ENCODE peak calls at places on chromosomes 16 and 17, in seven cellular contexts. A is IMR-90, X is trophoblast cell, G is mesenchymal stem cell, K is mesendoderm, Z is neuronal stem cell, N is H1. L is an unnamed sample.
A peak's percentile ranks its signal among the peaks of the same experiment; 100 is the strongest.

GRCh38 chr16:57736419-57737281 is 1.1 kb downstream of the KATNB1 start:
- DNase-seq in K (peak; percentile 87), Z (no peak), N (no peak), G (peak; percentile 91), A (peak; percentile 87), X (peak; percentile 77), L (peak; percentile 71)

GRCh38 chr17:13509561-13509960 is 92.2 kb downstream of the HS3ST3A1 start:
- DNase-seq in Z (peak; percentile 17), N (no peak), X (no peak), K (no peak), G (no peak), A (peak; percentile 26), L (no peak)

GRCh38 chr17:51455931-51456330 is 195.6 kb downstream of the UTP18 start:
- DNase-seq in N (no peak), X (no peak), K (no peak), A (no peak), Z (no peak), G (no peak), L (no peak)

GRCh38 chr17:4463818-4464501 is 30.2 kb downstream of the SPNS3 start:
- DNase-seq in N (no peak), Z (no peak), A (no peak), G (no peak), K (no peak), X (no peak), L (no peak)

GRCh38 chr17:49729074-49729473 is 21.3 kb upstream of the SLC35B1 start:
- DNase-seq in X (no peak), K (no peak), N (no peak), Z (no peak), G (no peak), A (no peak), L (no peak)

GRCh38 chr16:57837305-57838125 is 35.2 kb upstream of the KIFC3 start:
- DNase-seq in G (no peak), N (no peak), A (no peak), K (no peak), Z (no peak), X (no peak), L (no peak)

GRCh38 chr16:17238285-17239028 is 232.3 kb downstream of the XYLT1 start:
- DNase-seq in G (no peak), X (no peak), Z (no peak), K (no peak), N (no peak), A (no peak), L (no peak)

GRCh38 chr16:84735846-84736586 is 36.2 kb downstream of the USP10 start:
- DNase-seq in X (no peak), G (no peak), Z (no peak), A (no peak), N (no peak), K (no peak), L (no peak)

GRCh38 chr16:4487955-4488481 is 11.8 kb downstream of the HMOX2 start:
- DNase-seq in X (no peak), K (no peak), G (peak; percentile 79), N (no peak), Z (no peak), A (peak; percentile 62), L (no peak)

GRCh38 chr17:80694085-80694991 is 149.7 kb downstream of the RPTOR start:
- DNase-seq in N (no peak), K (no peak), A (no peak), X (no peak), G (no peak), Z (no peak), L (no peak)

GRCh38 chr17:45584092-45585036 is 93.8 kb upstream of the PLEKHM1 start:
- DNase-seq in A (peak; percentile 36), K (peak; percentile 88), N (no peak), Z (peak; percentile 68), X (peak; percentile 29), G (peak; percentile 71), L (peak; percentile 81)

DNA sequence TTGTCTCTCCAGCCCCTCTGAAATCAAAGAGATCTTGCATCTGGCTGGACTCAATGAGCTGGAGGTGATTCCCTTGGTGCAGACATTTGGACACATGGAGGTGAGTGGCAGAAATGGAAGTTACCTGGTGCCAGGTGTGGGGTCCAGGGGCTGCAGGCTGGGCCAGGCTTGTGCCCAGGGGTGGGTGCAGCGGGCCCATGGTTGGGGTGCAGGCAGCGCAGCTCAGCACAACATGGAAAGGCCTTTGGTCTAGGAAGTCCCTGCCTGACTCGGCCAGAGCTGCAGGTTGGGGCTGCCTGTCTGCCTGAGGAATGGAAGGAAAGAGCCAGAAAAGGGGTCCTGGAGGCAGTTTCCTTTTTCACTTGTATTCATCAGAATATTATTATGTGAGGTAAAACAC is 10.2 kb upstream of the OGFOD3 start:
- DNase-seq in K (no peak), A (no peak), Z (no peak), G (no peak), N (no peak), X (no peak), L (no peak)
- H3K18ac ChIP-seq in K (no peak overlapping the region), A (no peak overlapping the region), Z (no peak overlapping the region), G (no peak overlapping the region), N (no peak overlapping the region), X (no peak overlapping the region), L (no peak overlapping the region)

GRCh38 chr16:68298907-68299515 is 11.7 kb downstream of the SLC7A6OS start:
- DNase-seq in X (no peak), Z (no peak), K (peak; percentile 37), G (peak; percentile 73), A (peak; percentile 77), N (no peak), L (no peak)

GRCh38 chr16:68297908-68298307 is 12.8 kb downstream of the SLC7A6OS start:
- DNase-seq in Z (no peak), X (no peak), A (peak; percentile 11), G (no peak), N (no peak), K (no peak), L (no peak)

GRCh38 chr16:68299571-68300453 is 10.9 kb downstream of the SLC7A6OS start:
- DNase-seq in N (no peak), G (no peak), K (no peak), Z (no peak), X (no peak), A (no peak), L (no peak)

GRCh38 chr16:68296693-68297092 is 14.1 kb downstream of the SLC7A6OS start:
- DNase-seq in Z (no peak), K (no peak), A (no peak), G (no peak), N (no peak), X (no peak), L (no peak)

GRCh38 chr16:68298312-68298711 is 12.4 kb downstream of the SLC7A6OS start:
- DNase-seq in K (no peak), Z (no peak), A (no peak), X (no peak), G (no peak), N (no peak), L (no peak)
- H3K27ac ChIP-seq in K (no peak overlapping the region), Z (no peak overlapping the region), A (no peak overlapping the region), X (no peak overlapping the region), G (peak overlapping the region; percentile 73), N (no peak overlapping the region), L (no peak overlapping the region)

DNA sequence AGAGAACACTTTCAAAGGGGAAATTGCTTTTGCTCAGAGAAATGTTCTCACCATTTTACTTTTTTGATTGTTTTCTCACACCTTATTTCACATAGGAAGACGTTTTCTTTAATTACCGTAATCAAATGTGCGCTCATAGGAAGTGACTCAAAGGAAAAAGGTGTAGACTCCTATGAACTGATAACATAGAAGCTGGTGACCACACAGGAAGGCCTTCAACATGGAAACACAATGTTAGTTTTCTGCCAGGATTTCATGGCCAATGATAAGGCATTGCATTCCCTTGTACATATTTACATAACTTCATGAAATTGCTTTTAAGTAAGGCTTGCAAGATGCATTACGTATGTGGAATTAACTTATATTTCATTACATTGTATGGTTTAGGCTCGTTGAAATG is 40.9 kb upstream of the KCNJ16 start:
- DNase-seq in A (no peak), Z (no peak), K (no peak), N (no peak), G (no peak), X (no peak), L (no peak)
- H3K9ac ChIP-seq in A (no peak overlapping the region), Z (no peak overlapping the region), K (no peak overlapping the region), N (no peak overlapping the region), G (no peak overlapping the region), X (no peak overlapping the region), L (no peak overlapping the region)

GRCh38 chr17:8141741-8142140 is 10.5 kb downstream of the PER1 start:
- DNase-seq in N (no peak), G (no peak), Z (no peak), K (no peak), A (no peak), X (no peak), L (no peak)
- H3K18ac ChIP-seq in N (no peak overlapping the region), G (no peak overlapping the region), Z (no peak overlapping the region), K (no peak overlapping the region), A (no peak overlapping the region), X (no peak overlapping the region), L (no peak overlapping the region)

DNA sequence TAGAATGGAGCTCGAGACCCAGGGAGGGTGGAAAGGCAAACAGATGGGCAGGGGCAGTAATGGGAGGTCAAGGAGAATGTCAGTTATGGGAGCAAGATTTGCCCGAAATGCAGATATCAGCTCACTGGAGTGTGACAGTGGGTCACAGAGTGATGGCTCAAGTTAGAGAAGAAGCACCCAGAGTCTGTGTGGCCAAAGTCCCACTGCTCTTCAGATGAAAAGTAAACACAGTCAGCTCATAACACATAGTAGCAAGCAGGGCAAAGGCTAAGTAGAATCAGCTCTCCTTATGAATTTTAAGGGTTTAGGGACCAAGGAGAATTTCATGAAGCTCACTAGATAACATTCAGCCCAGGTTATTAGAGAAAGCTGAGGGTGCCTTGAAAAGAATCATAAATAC is 264.9 kb upstream of the MON1B start:
- DNase-seq in A (no peak), X (no peak), Z (no peak), N (no peak), K (no peak), G (no peak), L (no peak)
- H3K27ac ChIP-seq in A (no peak overlapping the region), X (no peak overlapping the region), Z (no peak overlapping the region), N (no peak overlapping the region), K (no peak overlapping the region), G (no peak overlapping the region), L (no peak overlapping the region)

GRCh38 chr16:30775381-30776099 is 11.5 kb downstream of the ZNF629 start:
- DNase-seq in K (peak; percentile 96), A (peak; percentile 76), X (peak; percentile 63), Z (peak; percentile 82), G (peak; percentile 83), N (peak; percentile 78), L (peak; percentile 89)
- H3K9ac ChIP-seq in K (peak overlapping the region; percentile 86), A (peak overlapping the region; percentile 78), X (peak overlapping the region; percentile 94), Z (peak overlapping the region; percentile 98), G (peak overlapping the region; percentile 94), N (peak overlapping the region; percentile 94), L (peak overlapping the region; percentile 38)

DNA sequence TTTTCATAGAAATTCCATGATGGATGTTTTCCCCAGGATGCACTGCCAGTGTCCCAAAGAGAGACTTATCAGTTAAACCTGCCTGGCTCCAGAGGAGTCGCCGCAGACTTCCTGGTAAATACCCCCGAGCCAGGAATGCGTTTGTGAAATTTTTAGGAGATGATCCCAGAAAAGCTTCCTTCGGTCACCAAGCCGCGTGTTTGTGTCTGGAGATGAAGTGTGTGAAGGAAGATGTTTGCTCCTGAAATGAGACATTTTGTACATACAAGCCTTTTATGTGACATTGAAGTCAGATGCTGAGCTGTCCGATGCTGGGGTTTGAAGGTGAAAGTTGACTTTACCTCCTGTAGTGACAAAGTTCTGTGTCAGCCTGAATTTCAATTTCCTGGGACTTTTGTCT is 188.7 kb downstream of the MSI2 start:
- DNase-seq in Z (no peak), N (no peak), G (peak; percentile 28), X (peak; percentile 63), K (peak; percentile 82), A (no peak), L (no peak)
- H3K18ac ChIP-seq in Z (no peak overlapping the region), N (no peak overlapping the region), G (no peak overlapping the region), X (no peak overlapping the region), K (peak overlapping the region; percentile 28), A (no peak overlapping the region), L (no peak overlapping the region)

L was measured in H9.